ENCODE peak calls at places on chromosomes 12 and 14, in five cellular contexts. S is mammary epithelial cell, C is breast epithelium, T is A549, Q is dorsolateral prefrontal cortex. P is an unnamed sample.

GRCh38 chr14:58805057-58805456 is 167.3 kb downstream of the DACT1 start:
- DNase-seq in S (no peak), C (no peak), T (no peak), Q (no peak), P (no peak)

GRCh38 chr14:78974691-78975090 is 804.5 kb downstream of the NRXN3 start:
- DNase-seq in S (peak; percentile 17), C (no peak), T (no peak), Q (no peak), P (no peak)

GRCh38 chr12:4787965-4788364 is 67.8 kb downstream of the GALNT8 start:
- DNase-seq in S (no peak), C (no peak), T (no peak), Q (no peak), P (no peak)

GRCh38 chr12:50101663-50102062 is 2.1 kb upstream of the GPD1 start:
- DNase-seq in S (peak; percentile 19), C (no peak), T (peak; percentile 57), Q (no peak), P (no peak)

GRCh38 chr12:98696036-98696646 is 51.1 kb downstream of the APAF1 start:
- DNase-seq in S (no peak), C (no peak), T (no peak), Q (no peak), P (no peak)

GRCh38 chr12:48996794-48997718 is 2.1 kb downstream of the DDN start:
- DNase-seq in S (no peak), C (no peak), T (peak; percentile 83), Q (peak; percentile 75), P (peak; percentile 64)

GRCh38 chr14:24162083-24162482 is 1.0 kb downstream of the IRF9 start:
- DNase-seq in S (no peak), C (no peak), T (no peak), Q (no peak), P (no peak)

GRCh38 chr14:104972301-104973211 is 5.6 kb downstream of the AHNAK2 start:
- DNase-seq in S (peak; percentile 96), C (peak; percentile 87), T (peak; percentile 93), Q (no peak), P (peak; percentile 53)

GRCh38 chr14:31206536-31207286 is 882 bp downstream of the HECTD1 start:
- DNase-seq in S (no peak), C (peak; percentile 20), T (peak; percentile 27), Q (peak; percentile 28), P (peak; percentile 75)

GRCh38 chr12:46452061-46452615 is 79.6 kb upstream of the SLC38A2 start:
- DNase-seq in S (peak; percentile 74), C (no peak), T (no peak), Q (no peak), P (no peak)

GRCh38 chr12:29278673-29279420 is 102.1 kb downstream of the ERGIC2 start:
- DNase-seq in S (no peak), C (no peak), T (no peak), Q (no peak), P (no peak)

GRCh38 chr12:105670664-105671063 is 340.2 kb downstream of the C12orf75 start:
- DNase-seq in S (no peak), C (no peak), T (no peak), Q (no peak), P (no peak)

GRCh38 chr12:116406529-116406928 is 129.0 kb upstream of the MED13L start:
- DNase-seq in S (peak; percentile 78), C (peak; percentile 85), T (peak; percentile 95), Q (no peak), P (peak; percentile 15)

GRCh38 chr14:104096318-104096717 is 10.8 kb downstream of the ASPG start:
- DNase-seq in S (no peak), C (no peak), T (no peak), Q (no peak), P (no peak)

GRCh38 chr12:47082963-47083621 is 3.3 kb upstream of the AMIGO2 start:
- DNase-seq in S (peak; percentile 92), C (no peak), T (peak; percentile 95), Q (no peak), P (no peak)

GRCh38 chr12:89745286-89745685 is 36.6 kb upstream of the ATP2B1 start:
- DNase-seq in S (no peak), C (no peak), T (no peak), Q (no peak), P (no peak)

GRCh38 chr14:30195946-30196345 is 268.3 kb upstream of the PRKD1 start:
- DNase-seq in S (no peak), C (no peak), T (no peak), Q (no peak), P (no peak)

GRCh38 chr14:58488550-58488949 is 61.0 kb downstream of the KIAA0586 start:
- DNase-seq in S (peak; percentile 46), C (no peak), T (no peak), Q (no peak), P (no peak)

GRCh38 chr12:26018926-26019325 is 60.4 kb downstream of the RASSF8 start:
- DNase-seq in S (peak; percentile 16), C (no peak), T (no peak), Q (no peak), P (no peak)

GRCh38 chr14:65637780-65638179 is 225.2 kb downstream of the FUT8 start:
- DNase-seq in S (peak; percentile 84), C (no peak), T (no peak), Q (no peak), P (no peak)

GRCh38 chr12:40054554-40055226 is 51.2 kb downstream of the SLC2A13 start:
- DNase-seq in S (peak; percentile 64), C (no peak), T (peak; percentile 58), Q (no peak), P (no peak)

GRCh38 chr12:79566452-79566851 is 124.3 kb downstream of the PAWR start:
- DNase-seq in S (peak; percentile 24), C (no peak), T (no peak), Q (no peak), P (no peak)
- TF ChIP-seq CTCF in S (no peak), C (no peak), T (no peak), Q (no peak), P (no peak)

GRCh38 chr12:109291117-109291516 is 18.0 kb downstream of the FOXN4 start:
- DNase-seq in S (no peak), C (no peak), T (no peak), Q (no peak), P (no peak)
- H3K27ac ChIP-seq in S (no peak overlapping the region), C (no peak overlapping the region), T (no peak overlapping the region), Q (peak overlapping the region; percentile 54), P (no peak overlapping the region)

DNA sequence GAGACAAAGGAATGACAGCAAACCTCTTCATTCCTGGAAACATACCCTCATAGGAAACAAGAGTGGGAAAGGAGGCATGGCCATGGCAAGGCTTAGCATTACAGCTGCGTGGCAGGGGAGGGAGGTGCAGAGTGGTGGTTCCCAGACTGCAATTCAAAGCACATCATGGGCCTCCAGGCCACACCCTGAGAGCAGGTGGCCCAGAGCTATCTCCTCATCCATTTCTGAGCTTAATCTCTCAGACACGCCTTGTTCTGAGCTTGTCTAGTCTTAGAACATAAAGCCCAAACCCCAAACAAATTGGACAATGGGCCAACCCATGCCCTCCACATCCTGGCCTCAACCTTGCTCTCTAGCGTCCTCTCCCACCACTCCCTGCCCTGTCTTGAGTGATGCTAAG is 5.9 kb upstream of the KRT3 start:
- DNase-seq in S (no peak), C (no peak), T (peak; percentile 38), Q (no peak), P (no peak)
- TF ChIP-seq CTCF in S (no peak), C (no peak), T (no peak), Q (no peak), P (no peak)

GRCh38 chr12:100473716-100474150 is at the start of gene NR1H4:
- DNase-seq in S (peak; percentile 43), C (no peak), T (peak; percentile 29), Q (no peak), P (no peak)
- H3K27ac ChIP-seq in S (no peak within 1 kb of the TSS), C (no peak within 1 kb of the TSS), T (peak within 1 kb of the TSS; percentile 36), Q (no peak within 1 kb of the TSS), P (no peak within 1 kb of the TSS)

GRCh38 chr14:41423503-41423902 is 183.2 kb upstream of the LRFN5 start:
- DNase-seq in S (no peak), C (no peak), T (no peak), Q (no peak), P (no peak)

GRCh38 chr14:41418851-41419250 is 187.8 kb upstream of the LRFN5 start:
- DNase-seq in S (no peak), C (no peak), T (no peak), Q (no peak), P (no peak)

DNA sequence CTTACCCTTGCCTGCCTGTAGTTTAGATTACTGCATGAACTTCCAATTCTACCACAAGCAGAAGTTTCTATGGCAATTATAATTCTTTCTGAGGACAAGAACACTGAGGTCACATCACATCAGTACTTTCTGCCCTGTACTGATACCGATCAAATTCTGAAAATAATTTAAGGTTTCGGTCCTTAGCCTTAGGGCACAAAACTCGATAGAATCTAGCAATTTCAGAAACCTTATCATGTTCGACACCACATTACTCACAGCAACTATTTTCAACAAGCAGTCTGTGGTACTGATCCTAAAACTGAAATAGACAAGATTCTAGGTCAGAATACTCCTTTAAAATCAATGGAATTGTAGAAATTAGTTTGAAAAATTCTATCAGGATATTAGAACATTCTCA is 187.0 kb upstream of the LRFN5 start:
- DNase-seq in S (no peak), C (no peak), T (no peak), Q (no peak), P (no peak)
- TF ChIP-seq CTCF in S (no peak), C (no peak), T (no peak), Q (no peak), P (no peak)

DNA sequence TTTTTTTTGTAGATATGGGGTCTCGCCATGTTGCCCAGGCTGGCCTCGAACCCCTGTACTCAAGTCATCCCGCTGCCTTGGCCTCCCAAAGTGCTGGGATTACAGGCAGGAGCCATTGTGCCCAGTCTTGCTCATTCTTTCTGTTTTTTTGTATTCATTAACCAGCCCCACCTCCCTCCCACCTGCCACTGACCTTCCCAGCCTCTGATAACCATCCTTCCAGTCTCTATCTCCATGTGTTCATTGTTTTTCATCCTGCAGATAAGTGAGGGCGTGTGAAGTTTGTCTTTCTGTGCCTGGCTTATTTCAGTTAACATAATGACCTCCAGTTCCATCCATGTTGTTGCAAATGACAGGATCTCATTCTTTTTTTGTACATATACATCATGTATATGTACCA is 19.0 kb downstream of the MYL2 start:
- DNase-seq in S (no peak), C (no peak), T (no peak), Q (no peak), P (no peak)
- H3K27ac ChIP-seq in S (no peak overlapping the region), C (no peak overlapping the region), T (no peak overlapping the region), Q (no peak overlapping the region), P (no peak overlapping the region)

DNA sequence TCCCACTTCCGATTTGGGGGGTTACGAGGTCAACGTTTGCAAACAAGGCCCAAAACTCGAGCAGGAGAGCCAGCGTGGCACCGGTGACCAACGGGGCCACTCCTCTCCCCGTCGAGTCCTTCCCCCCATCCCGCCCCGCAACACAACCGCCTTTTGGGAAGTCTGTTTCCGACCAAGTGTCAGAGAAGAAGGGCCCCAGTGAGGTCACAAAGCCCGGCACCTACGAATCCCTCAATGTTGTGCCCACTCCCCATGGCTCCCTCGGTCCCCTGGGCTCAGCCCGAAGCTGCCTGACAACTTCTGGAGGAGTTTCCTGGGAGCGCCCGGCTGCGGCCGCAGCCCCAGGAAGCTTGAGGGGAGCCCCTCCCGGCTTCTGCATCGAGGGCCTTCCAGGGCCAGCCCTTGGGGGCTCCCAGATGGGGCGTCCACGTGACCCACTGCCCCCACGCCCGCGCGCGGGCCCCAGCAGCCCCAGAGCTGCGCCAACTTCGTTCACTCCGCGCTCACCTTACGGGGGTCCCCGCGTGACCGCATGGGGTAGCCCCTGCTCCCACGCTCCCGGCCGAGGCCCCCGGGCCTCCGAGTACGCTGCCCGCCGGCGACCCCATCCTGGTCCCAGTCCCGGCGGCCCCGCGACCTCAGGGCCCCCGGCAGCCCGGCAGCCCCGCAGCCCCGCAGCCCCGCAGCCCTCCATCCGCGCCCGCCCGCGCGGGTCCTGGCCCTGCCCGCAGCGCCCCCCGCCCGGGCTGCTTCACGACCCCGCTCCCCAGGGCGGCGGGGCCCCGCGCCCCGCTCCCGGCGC is 1.1 kb downstream of the CDK2AP1 start:
- DNase-seq in S (peak; percentile 35), C (no peak), T (no peak), Q (peak; percentile 19), P (peak; percentile 81)
- TF ChIP-seq CTCF in S (no peak), C (no peak), T (no peak), Q (no peak), P (no peak)